ENCODE peak calls at places on chromosomes 6 and 20, in four cellular contexts. O, F, A and H are unnamed samples.

GRCh38 chr6:40285535-40285934 is 301.6 kb downstream of the LRFN2 start:
- DNase-seq in F (no peak), A (no peak), O (no peak), H (no peak)

GRCh38 chr6:45436544-45437440 is 59.1 kb upstream of the SUPT3H start:
- DNase-seq in A (no peak), F (peak; percentile 88), O (peak; percentile 83), H (no peak)

GRCh38 chr6:4032475-4032874 is 46.5 kb downstream of the FAM217A start:
- DNase-seq in F (no peak), O (no peak), A (no peak), H (no peak)

GRCh38 chr6:21771626-21772320 is 178.2 kb downstream of the SOX4 start:
- DNase-seq in O (no peak), A (no peak), F (no peak), H (no peak)

GRCh38 chr6:139173172-139173571 is 38.3 kb downstream of the HECA start:
- DNase-seq in F (no peak), A (no peak), O (no peak), H (no peak)

GRCh38 chr6:138331444-138331843 is 46.3 kb upstream of the SMIM28 start:
- DNase-seq in F (no peak), O (no peak), A (no peak), H (no peak)

GRCh38 chr20:1907586-1907985 is 12.4 kb downstream of the SIRPA start:
- DNase-seq in A (peak; percentile 62), F (peak; percentile 60), O (peak; percentile 5), H (no peak)

GRCh38 chr6:165804331-165805066 is 141.5 kb upstream of the PDE10A start:
- DNase-seq in F (no peak), O (peak; percentile 28), A (no peak), H (no peak)

GRCh38 chr6:3209114-3210023 is 18.1 kb downstream of the TUBB2B start:
- DNase-seq in O (peak; percentile 98), A (peak; percentile 61), F (peak; percentile 99), H (no peak)

GRCh38 chr6:116229287-116229913 is 24.5 kb downstream of the TSPYL4 start:
- DNase-seq in A (peak; percentile 91), F (peak; percentile 96), O (peak; percentile 95), H (peak; percentile 47)

GRCh38 chr6:165704001-165704748 is 41.1 kb upstream of the PDE10A start:
- DNase-seq in F (no peak), A (no peak), O (peak; percentile 77), H (no peak)

GRCh38 chr6:3306848-3307247 is 48.1 kb downstream of the PSMG4 start:
- DNase-seq in O (no peak), A (no peak), F (no peak), H (no peak)

GRCh38 chr6:154463573-154464419 is 46.7 kb downstream of the CNKSR3 start:
- DNase-seq in A (no peak), F (no peak), O (no peak), H (no peak)

GRCh38 chr20:59191756-59192532 is 28.3 kb downstream of the ZNF831 start:
- DNase-seq in O (no peak), F (no peak), A (no peak), H (no peak)

GRCh38 chr6:37131104-37131959 is 38.6 kb upstream of the PIM1 start:
- DNase-seq in F (peak; percentile 54), O (no peak), A (peak; percentile 94), H (no peak)

GRCh38 chr20:51512645-51513044 is 29.9 kb downstream of the NFATC2 start:
- DNase-seq in O (no peak), F (no peak), A (no peak), H (no peak)

GRCh38 chr6:13526339-13526717 is 38.9 kb upstream of the GFOD1 start:
- DNase-seq in A (no peak), O (no peak), F (no peak), H (no peak)

GRCh38 chr6:22435151-22435550 is 134.2 kb upstream of the HDGFL1 start:
- DNase-seq in O (no peak), F (no peak), A (no peak), H (no peak)

GRCh38 chr20:29497261-29497671 is 1760.2 kb upstream of the DEFB115 start:
- DNase-seq in O (no peak), A (no peak), F (peak; percentile 1), H (no peak)

GRCh38 chr6:116465246-116465645 is 4.1 kb downstream of the CALHM6 start:
- DNase-seq in A (no peak), F (no peak), O (no peak), H (no peak)

GRCh38 chr6:80689700-80690099 is 583.2 kb downstream of the BCKDHB start:
- DNase-seq in A (no peak), O (no peak), F (no peak), H (no peak)

GRCh38 chr6:136284909-136285308 is 4.7 kb downstream of the BCLAF1 start:
- DNase-seq in O (no peak), F (peak; percentile 71), A (no peak), H (no peak)

GRCh38 chr20:11098888-11099287 is 425.1 kb upstream of the JAG1 start:
- DNase-seq in A (no peak), O (no peak), F (peak; percentile 13), H (no peak)

GRCh38 chr20:33914871-33915270 is 78.8 kb upstream of the RALY start:
- DNase-seq in F (peak; percentile 71), A (no peak), O (peak; percentile 88), H (no peak)

GRCh38 chr6:128305228-128305627 is 215.2 kb downstream of the PTPRK start:
- DNase-seq in O (no peak), F (no peak), A (no peak), H (no peak)

GRCh38 chr6:42419490-42420280 is 32.0 kb downstream of the TRERF1 start:
- DNase-seq in F (no peak), A (no peak), O (no peak), H (no peak)

GRCh38 chr6:76719449-76719848 is 647.0 kb upstream of the IMPG1 start:
- DNase-seq in F (no peak), O (no peak), A (no peak), H (no peak)

GRCh38 chr6:135196739-135197510 is 15.8 kb downstream of the MYB start:
- DNase-seq in O (no peak), A (no peak), F (no peak), H (no peak)

GRCh38 chr6:144330588-144330987 is 45.5 kb downstream of the UTRN start:
- DNase-seq in O (no peak), A (no peak), F (no peak), H (peak; percentile 49)

GRCh38 chr6:135170238-135170637 is 10.9 kb upstream of the MYB start:
- DNase-seq in F (no peak), A (no peak), O (no peak), H (no peak)

GRCh38 chr6:110415297-110415916 is at the start of gene DDO:
- DNase-seq in O (no peak), F (peak; percentile 23), A (peak; percentile 91), H (peak; percentile 95)

GRCh38 chr20:62792940-62793756 is 3.1 kb upstream of the MRGBP start:
- DNase-seq in F (no peak), O (no peak), A (no peak), H (no peak)

GRCh38 chr20:18103497-18103896 is 34.2 kb upstream of the KAT14 start:
- DNase-seq in A (no peak), F (no peak), O (no peak), H (no peak)

GRCh38 chr6:132675749-132676148 is 16.8 kb upstream of the TAAR1 start:
- DNase-seq in F (no peak), O (no peak), A (no peak), H (no peak)

GRCh38 chr6:84017709-84018452 is 15.7 kb upstream of the MRAP2 start:
- DNase-seq in A (no peak), O (no peak), F (no peak), H (no peak)

GRCh38 chr6:150600302-150601017 is 775 bp downstream of the PLEKHG1 start:
- DNase-seq in F (peak; percentile 74), O (peak; percentile 56), A (peak; percentile 75), H (peak; percentile 46)

GRCh38 chr6:32195652-32195901 is 3.1 kb upstream of the GPSM3 start:
- DNase-seq in A (peak; percentile 100), F (peak; percentile 100), O (peak; percentile 100), H (peak; percentile 100)
- H3K4me3 ChIP-seq in A (peak overlapping the region; percentile 75), F (peak overlapping the region; percentile 91), O (no peak overlapping the region), H (peak overlapping the region; percentile 58)

DNA sequence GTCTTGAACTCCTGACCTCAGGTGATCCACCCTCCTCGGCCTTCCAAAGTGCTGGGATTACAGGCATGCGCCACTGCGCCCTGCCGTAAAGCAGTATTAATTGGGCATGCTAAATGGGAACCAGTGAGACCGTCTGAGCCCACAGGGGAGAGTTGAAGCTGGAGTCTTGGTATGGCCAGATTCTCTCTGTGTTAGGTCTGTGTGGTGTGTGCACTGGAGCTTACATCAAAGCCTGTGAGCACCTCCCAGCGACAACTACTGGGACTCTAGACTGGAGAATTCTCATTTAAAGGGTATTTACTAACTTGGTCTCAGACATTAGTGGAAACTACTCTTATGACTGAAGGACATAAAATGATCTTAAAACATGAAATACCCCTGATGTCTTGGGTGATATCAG is 8.5 kb upstream of the SLC22A2 start:
- DNase-seq in F (no peak), O (no peak), A (no peak), H (no peak)
- TF ChIP-seq CTCF in F (no peak), O (no peak), A (no peak), H (no peak)

GRCh38 chr6:27078734-27079357 is 168.7 kb upstream of the PRSS16 start:
- DNase-seq in O (peak; percentile 71), F (peak; percentile 82), A (no peak), H (peak; percentile 35)
- H3K4me3 ChIP-seq in O (peak overlapping the region; percentile 33), F (no peak overlapping the region), A (no peak overlapping the region), H (no peak overlapping the region)

GRCh38 chr6:113854531-113855499 is 2.3 kb upstream of the MARCKS start:
- DNase-seq in O (peak; percentile 83), F (peak; percentile 88), A (peak; percentile 64), H (peak; percentile 88)
- TF ChIP-seq CTCF in O (peak; percentile 44), F (no peak), A (peak; percentile 33), H (no peak)

GRCh38 chr20:53079883-53080282 is 107.7 kb downstream of the TSHZ2 start:
- DNase-seq in O (no peak), F (no peak), A (no peak), H (no peak)

GRCh38 chr20:53079483-53079810 is 107.3 kb downstream of the TSHZ2 start:
- DNase-seq in O (no peak), A (no peak), F (no peak), H (no peak)

GRCh38 chr20:53077373-53078205 is 105.4 kb downstream of the TSHZ2 start:
- DNase-seq in O (no peak), F (no peak), A (peak; percentile 46), H (peak; percentile 53)

GRCh38 chr20:53080412-53080962 is 108.3 kb downstream of the TSHZ2 start:
- DNase-seq in O (no peak), F (no peak), A (no peak), H (no peak)

DNA sequence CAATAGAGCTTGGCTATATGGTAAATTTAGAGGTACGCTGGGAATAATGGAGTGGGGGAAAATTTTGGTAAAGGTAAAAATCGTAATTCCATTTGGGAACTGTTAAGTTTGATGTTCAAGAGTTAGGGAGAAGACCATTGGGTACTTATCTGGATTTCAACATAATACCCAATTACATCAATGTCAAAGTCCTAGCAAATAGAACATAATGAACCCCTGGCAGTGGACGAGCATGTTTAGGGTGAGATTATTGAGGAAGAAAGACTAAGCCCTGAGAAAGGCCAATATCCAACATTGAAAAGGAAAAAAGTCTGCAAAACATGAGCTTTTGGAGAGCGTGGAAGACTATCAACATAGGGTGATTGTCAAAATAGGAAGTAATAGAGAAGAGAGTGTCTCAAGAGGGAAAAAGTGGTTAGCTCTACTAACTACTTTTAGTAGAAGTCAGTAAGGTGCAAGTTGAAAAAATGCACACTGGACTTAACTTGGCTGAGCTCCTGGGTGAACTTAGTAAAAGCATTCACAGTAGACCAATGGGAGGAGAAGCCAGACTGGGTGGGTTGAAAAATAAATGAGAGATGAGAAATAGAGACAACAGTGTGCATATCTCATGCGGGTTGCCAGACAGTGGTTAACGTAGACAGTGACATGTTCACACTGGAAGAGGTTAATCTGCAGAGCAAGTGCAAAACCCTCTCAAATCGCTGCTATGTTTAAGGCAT is 106.8 kb downstream of the TSHZ2 start:
- DNase-seq in A (no peak), F (no peak), O (no peak), H (no peak)
- H3K4me3 ChIP-seq in A (no peak overlapping the region), F (no peak overlapping the region), O (no peak overlapping the region), H (no peak overlapping the region)